ENCODE peak calls at places on chromosomes 6 and 20, in six cellular contexts. R is RWPE1; S is CD14-positive monocyte; M is CD8-positive, alpha-beta T cell; G is heart left ventricle; E is neural progenitor cell. T is an unnamed sample.

GRCh38 chr20:44208770-44209169 is 1.8 kb downstream of the OSER1 start:
- DNase-seq in R (no peak), S (no peak), M (no peak), G (no peak), E (no peak), T (no peak)

GRCh38 chr20:59016795-59017492 is 2.3 kb upstream of the TUBB1 start:
- DNase-seq in R (peak; percentile 61), S (no peak), M (no peak), G (no peak), E (no peak), T (no peak)

GRCh38 chr6:4134841-4135664 is at the start of gene ECI2:
- DNase-seq in R (peak; percentile 55), S (peak; percentile 57), M (peak; percentile 38), G (peak; percentile 86), E (peak; percentile 92), T (no peak)

GRCh38 chr6:112660626-112661025 is 313.5 kb downstream of the RFPL4B start:
- DNase-seq in R (no peak), S (no peak), M (no peak), G (no peak), E (no peak), T (no peak)

GRCh38 chr6:12208190-12208589 is 82.0 kb upstream of the EDN1 start:
- DNase-seq in R (peak; percentile 51), S (peak; percentile 95), M (no peak), G (no peak), E (no peak), T (no peak)

GRCh38 chr20:8385247-8385646 is 253.2 kb downstream of the PLCB1 start:
- DNase-seq in R (no peak), S (no peak), M (no peak), G (peak; percentile 58), E (peak; percentile 74), T (no peak)

GRCh38 chr6:130148181-130148580 is 74.6 kb downstream of the SAMD3 start:
- DNase-seq in R (no peak), S (no peak), M (no peak), G (no peak), E (no peak), T (no peak)

GRCh38 chr6:133326584-133326983 is 85.4 kb downstream of the EYA4 start:
- DNase-seq in R (no peak), S (no peak), M (no peak), G (no peak), E (no peak), T (no peak)

GRCh38 chr6:90131614-90132423 is 164.8 kb downstream of the BACH2 start:
- DNase-seq in R (no peak), S (no peak), M (no peak), G (no peak), E (no peak), T (no peak)

GRCh38 chr6:30156262-30156599 is 4.8 kb downstream of the TRIM10 start:
- DNase-seq in R (peak; percentile 85), S (no peak), M (no peak), G (no peak), E (no peak), T (no peak)

GRCh38 chr20:50895111-50895830 is 36.0 kb downstream of the ADNP start:
- DNase-seq in R (no peak), S (no peak), M (no peak), G (no peak), E (no peak), T (no peak)

GRCh38 chr6:81962198-81962597 is 209.7 kb upstream of the TENT5A start:
- DNase-seq in R (no peak), S (no peak), M (no peak), G (no peak), E (no peak), T (no peak)

GRCh38 chr20:34971873-34972235 is 16.2 kb downstream of the MYH7B start:
- DNase-seq in R (no peak), S (no peak), M (no peak), G (no peak), E (no peak), T (no peak)

GRCh38 chr6:11667876-11668275 is 110.7 kb downstream of the ADTRP start:
- DNase-seq in R (no peak), S (no peak), M (no peak), G (no peak), E (no peak), T (no peak)

GRCh38 chr20:24479595-24479994 is 10.2 kb downstream of the SYNDIG1 start:
- DNase-seq in R (no peak), S (no peak), M (no peak), G (no peak), E (no peak), T (no peak)

GRCh38 chr6:15774011-15774410 is 111.2 kb upstream of the DTNBP1 start:
- DNase-seq in R (no peak), S (no peak), M (no peak), G (no peak), E (no peak), T (no peak)

GRCh38 chr6:73516712-73517489 is 3.9 kb downstream of the EEF1A1 start:
- DNase-seq in R (no peak), S (no peak), M (no peak), G (no peak), E (no peak), T (no peak)

GRCh38 chr6:170082531-170083187 is 208.2 kb downstream of the DLL1 start:
- DNase-seq in R (no peak), S (peak; percentile 23), M (no peak), G (peak; percentile 16), E (no peak), T (no peak)

GRCh38 chr6:22954749-22955385 is 385.5 kb downstream of the HDGFL1 start:
- DNase-seq in R (peak; percentile 5), S (no peak), M (no peak), G (no peak), E (no peak), T (no peak)

DNA sequence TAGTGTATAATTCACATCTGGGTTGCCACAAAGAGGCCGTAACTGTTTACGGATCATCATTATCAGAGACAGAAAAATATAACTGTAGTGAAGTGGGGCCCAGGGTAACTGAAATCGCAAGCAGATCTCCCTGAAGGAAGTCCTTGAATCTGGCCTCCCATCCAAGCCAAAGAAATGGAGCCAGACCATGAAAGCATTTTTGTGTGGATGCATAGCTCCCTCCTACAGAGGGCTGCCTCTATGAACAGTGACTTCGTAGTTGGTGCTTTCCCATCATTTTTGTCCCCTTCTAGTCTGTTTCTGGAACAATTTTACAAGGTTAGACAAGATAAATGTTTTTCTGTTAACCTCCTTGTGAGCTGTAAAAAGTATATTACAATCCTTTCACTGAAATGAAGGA is 331.9 kb downstream of the COL12A1 start:
- DNase-seq in R (no peak), S (no peak), M (no peak), G (no peak), E (no peak), T (no peak)
- TF ChIP-seq CTCF in R (no peak), S (no peak), M (no peak), G (no peak), E (no peak), T (no peak)

GRCh38 chr6:157222201-157222981 is 100.9 kb downstream of the TMEM242 start:
- DNase-seq in R (no peak), S (no peak), M (no peak), G (peak; percentile 42), E (no peak), T (no peak)

GRCh38 chr6:157221817-157222175 is 101.5 kb downstream of the TMEM242 start:
- DNase-seq in R (no peak), S (no peak), M (no peak), G (peak; percentile 48), E (no peak), T (no peak)

GRCh38 chr6:157220485-157220884 is 102.8 kb downstream of the TMEM242 start:
- DNase-seq in R (no peak), S (no peak), M (no peak), G (no peak), E (no peak), T (no peak)

GRCh38 chr6:157219201-157220200 is 103.8 kb downstream of the TMEM242 start:
- DNase-seq in R (peak; percentile 22), S (no peak), M (no peak), G (peak; percentile 36), E (no peak), T (no peak)

GRCh38 chr6:157221049-157221816 is 102.1 kb downstream of the TMEM242 start:
- DNase-seq in R (peak; percentile 89), S (peak; percentile 89), M (peak; percentile 72), G (peak; percentile 92), E (no peak), T (peak; percentile 82)
- TF ChIP-seq CTCF in R (no peak), S (no peak), M (no peak), G (peak; percentile 35), E (no peak), T (no peak)

GRCh38 chr6:67896476-67896875 is 738.6 kb upstream of the ADGRB3 start:
- DNase-seq in R (no peak), S (no peak), M (no peak), G (no peak), E (no peak), T (no peak)

GRCh38 chr6:67897998-67898607 is 737.0 kb upstream of the ADGRB3 start:
- DNase-seq in R (no peak), S (no peak), M (no peak), G (no peak), E (no peak), T (no peak)

GRCh38 chr6:67898875-67899274 is 736.2 kb upstream of the ADGRB3 start:
- DNase-seq in R (no peak), S (no peak), M (no peak), G (no peak), E (no peak), T (no peak)
- TF ChIP-seq CTCF in R (no peak), S (no peak), M (no peak), G (no peak), E (no peak), T (no peak)

GRCh38 chr20:63290677-63291472 is 2.1 kb upstream of the COL20A1 start:
- DNase-seq in R (peak; percentile 80), S (no peak), M (peak; percentile 43), G (peak; percentile 76), E (peak; percentile 72), T (peak; percentile 84)

GRCh38 chr20:63290136-63290676 is 2.8 kb upstream of the COL20A1 start:
- DNase-seq in R (no peak), S (no peak), M (no peak), G (peak; percentile 52), E (no peak), T (no peak)

GRCh38 chr20:63288581-63289251 is 4.3 kb upstream of the COL20A1 start:
- DNase-seq in R (no peak), S (no peak), M (no peak), G (peak; percentile 57), E (no peak), T (no peak)

GRCh38 chr20:63287697-63288580 is 5.0 kb upstream of the COL20A1 start:
- DNase-seq in R (no peak), S (no peak), M (no peak), G (peak; percentile 58), E (no peak), T (no peak)

DNA sequence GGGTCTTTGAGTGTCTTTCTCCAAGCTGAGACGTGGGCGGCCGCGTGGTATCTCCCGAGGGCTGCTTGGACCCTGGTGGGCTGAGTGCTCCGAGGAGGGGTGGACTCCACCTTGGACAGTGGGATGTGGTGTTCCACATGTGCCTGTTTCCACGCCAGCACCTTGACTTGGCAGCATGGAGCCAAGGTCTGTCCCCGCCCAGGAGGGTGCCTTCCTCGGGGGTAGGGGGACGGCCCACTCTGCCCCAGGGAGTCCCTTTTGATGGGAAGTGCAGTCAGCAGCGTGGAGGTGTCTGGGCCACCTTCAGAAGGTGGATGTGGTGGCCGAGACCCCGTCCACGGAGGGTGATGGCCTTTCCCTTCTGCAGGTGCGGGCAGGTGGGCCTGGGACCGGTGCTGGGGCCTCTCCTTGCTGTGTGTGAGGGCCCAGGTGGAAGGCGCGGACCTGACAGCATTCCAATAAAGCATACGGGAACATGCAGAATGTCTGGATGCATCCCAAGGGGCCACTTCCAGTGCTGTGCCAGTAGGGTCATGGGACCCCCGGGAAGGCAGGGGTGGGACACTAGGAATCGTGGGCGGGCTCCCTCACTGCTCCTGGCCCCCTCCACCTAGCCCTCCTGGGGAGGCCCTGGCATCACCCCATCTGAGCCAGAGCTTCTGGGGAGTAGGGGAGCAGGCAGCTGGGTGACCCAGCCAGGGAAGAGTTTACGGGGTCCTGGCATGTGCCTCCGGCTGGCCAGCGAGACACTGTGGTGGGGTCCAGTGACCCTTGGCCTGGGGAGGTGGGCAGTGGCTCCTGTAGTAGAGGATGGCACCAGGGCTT is 3.5 kb upstream of the COL20A1 start:
- DNase-seq in R (no peak), S (no peak), M (no peak), G (peak; percentile 57), E (no peak), T (no peak)
- TF ChIP-seq CTCF in R (no peak), S (no peak), M (no peak), G (no peak), E (no peak), T (no peak)